ENCODE peak calls at places on chromosome 16, in nine cellular contexts. One of them, this sample, is unnamed.

GRCh38 chr16:13638218-13638617 is 281.7 kb upstream of the ERCC4 start:
- DNase-seq in AG04450: no peak
- DNase-seq in uterus: no peak
- DNase-seq in effector memory CD4-positive, alpha-beta T cell: no peak
- DNase-seq in H9: no peak
- DNase-seq in lower lobe of right lung: no peak
- DNase-seq in BE2C: no peak
- DNase-seq in CD8-positive, alpha-beta T cell: no peak
- DNase-seq in bronchial epithelial cell: no peak
- DNase-seq in this sample: no peak

GRCh38 chr16:83727018-83727417 is 80.8 kb upstream of the HSBP1 start:
- DNase-seq in AG04450: peak; percentile 18
- DNase-seq in uterus: no peak
- DNase-seq in effector memory CD4-positive, alpha-beta T cell: no peak
- DNase-seq in H9: no peak
- DNase-seq in lower lobe of right lung: no peak
- DNase-seq in BE2C: no peak
- DNase-seq in CD8-positive, alpha-beta T cell: no peak
- DNase-seq in bronchial epithelial cell: no peak
- DNase-seq in this sample: no peak

GRCh38 chr16:87474017-87474416 is 18.8 kb downstream of the ZCCHC14 start:
- DNase-seq in AG04450: no peak
- DNase-seq in uterus: no peak
- DNase-seq in effector memory CD4-positive, alpha-beta T cell: no peak
- DNase-seq in H9: no peak
- DNase-seq in lower lobe of right lung: no peak
- DNase-seq in BE2C: no peak
- DNase-seq in CD8-positive, alpha-beta T cell: no peak
- DNase-seq in bronchial epithelial cell: no peak
- DNase-seq in this sample: no peak

GRCh38 chr16:51392651-51393187 is 241.6 kb upstream of the SALL1 start:
- DNase-seq in AG04450: peak; percentile 42
- DNase-seq in uterus: peak; percentile 20
- DNase-seq in effector memory CD4-positive, alpha-beta T cell: no peak
- DNase-seq in H9: peak; percentile 32
- DNase-seq in lower lobe of right lung: no peak
- DNase-seq in BE2C: no peak
- DNase-seq in CD8-positive, alpha-beta T cell: no peak
- DNase-seq in bronchial epithelial cell: peak; percentile 7
- DNase-seq in this sample: no peak

GRCh38 chr16:67804853-67805542 is 1.4 kb downstream of the RANBP10 start:
- DNase-seq in AG04450: no peak
- DNase-seq in uterus: no peak
- DNase-seq in effector memory CD4-positive, alpha-beta T cell: no peak
- DNase-seq in H9: no peak
- DNase-seq in lower lobe of right lung: no peak
- DNase-seq in BE2C: no peak
- DNase-seq in CD8-positive, alpha-beta T cell: no peak
- DNase-seq in bronchial epithelial cell: no peak
- DNase-seq in this sample: no peak

GRCh38 chr16:30457256-30457655 is 11.6 kb upstream of the SEPHS2 start:
- DNase-seq in AG04450: no peak
- DNase-seq in uterus: no peak
- DNase-seq in effector memory CD4-positive, alpha-beta T cell: no peak
- DNase-seq in H9: no peak
- DNase-seq in lower lobe of right lung: no peak
- DNase-seq in BE2C: no peak
- DNase-seq in CD8-positive, alpha-beta T cell: no peak
- DNase-seq in bronchial epithelial cell: no peak
- DNase-seq in this sample: no peak

GRCh38 chr16:4481526-4481925 is 5.3 kb downstream of the HMOX2 start:
- DNase-seq in AG04450: no peak
- DNase-seq in uterus: no peak
- DNase-seq in effector memory CD4-positive, alpha-beta T cell: no peak
- DNase-seq in H9: no peak
- DNase-seq in lower lobe of right lung: no peak
- DNase-seq in BE2C: no peak
- DNase-seq in CD8-positive, alpha-beta T cell: no peak
- DNase-seq in bronchial epithelial cell: no peak
- DNase-seq in this sample: no peak

GRCh38 chr16:81483970-81484595 is 39.5 kb downstream of the CMIP start:
- DNase-seq in AG04450: no peak
- DNase-seq in uterus: no peak
- DNase-seq in effector memory CD4-positive, alpha-beta T cell: no peak
- DNase-seq in H9: no peak
- DNase-seq in lower lobe of right lung: no peak
- DNase-seq in BE2C: no peak
- DNase-seq in CD8-positive, alpha-beta T cell: no peak
- DNase-seq in bronchial epithelial cell: no peak
- DNase-seq in this sample: no peak

GRCh38 chr16:12119562-12119961 is 143.0 kb downstream of the SNX29 start:
- DNase-seq in AG04450: no peak
- DNase-seq in uterus: no peak
- DNase-seq in effector memory CD4-positive, alpha-beta T cell: no peak
- DNase-seq in H9: no peak
- DNase-seq in lower lobe of right lung: no peak
- DNase-seq in BE2C: no peak
- DNase-seq in CD8-positive, alpha-beta T cell: no peak
- DNase-seq in bronchial epithelial cell: peak; percentile 46
- DNase-seq in this sample: no peak

GRCh38 chr16:60261425-60261824 is 1527.3 kb upstream of the GOT2 start:
- DNase-seq in AG04450: no peak
- DNase-seq in uterus: no peak
- DNase-seq in effector memory CD4-positive, alpha-beta T cell: no peak
- DNase-seq in H9: no peak
- DNase-seq in lower lobe of right lung: no peak
- DNase-seq in BE2C: no peak
- DNase-seq in CD8-positive, alpha-beta T cell: no peak
- DNase-seq in bronchial epithelial cell: no peak
- DNase-seq in this sample: no peak

GRCh38 chr16:9567674-9568073 is 476.2 kb downstream of the HAPSTR1 start:
- DNase-seq in AG04450: no peak
- DNase-seq in uterus: no peak
- DNase-seq in effector memory CD4-positive, alpha-beta T cell: no peak
- DNase-seq in H9: no peak
- DNase-seq in lower lobe of right lung: no peak
- DNase-seq in BE2C: no peak
- DNase-seq in CD8-positive, alpha-beta T cell: no peak
- DNase-seq in bronchial epithelial cell: no peak
- DNase-seq in this sample: no peak

GRCh38 chr16:56401482-56401881 is 23.9 kb downstream of the AMFR start:
- DNase-seq in AG04450: no peak
- DNase-seq in uterus: no peak
- DNase-seq in effector memory CD4-positive, alpha-beta T cell: no peak
- DNase-seq in H9: peak; percentile 44
- DNase-seq in lower lobe of right lung: no peak
- DNase-seq in BE2C: peak; percentile 55
- DNase-seq in CD8-positive, alpha-beta T cell: no peak
- DNase-seq in bronchial epithelial cell: no peak
- DNase-seq in this sample: no peak

GRCh38 chr16:67943619-67944503 is at the start of gene LCAT:
- DNase-seq in AG04450: no peak
- DNase-seq in uterus: no peak
- DNase-seq in effector memory CD4-positive, alpha-beta T cell: no peak
- DNase-seq in H9: no peak
- DNase-seq in lower lobe of right lung: no peak
- DNase-seq in BE2C: no peak
- DNase-seq in CD8-positive, alpha-beta T cell: no peak
- DNase-seq in bronchial epithelial cell: no peak
- DNase-seq in this sample: peak; percentile 90

GRCh38 chr16:8644513-8645140 is 23.1 kb downstream of the METTL22 start:
- DNase-seq in AG04450: no peak
- DNase-seq in uterus: no peak
- DNase-seq in effector memory CD4-positive, alpha-beta T cell: no peak
- DNase-seq in H9: no peak
- DNase-seq in lower lobe of right lung: peak; percentile 78
- DNase-seq in BE2C: no peak
- DNase-seq in CD8-positive, alpha-beta T cell: no peak
- DNase-seq in bronchial epithelial cell: no peak
- DNase-seq in this sample: no peak

GRCh38 chr16:82874251-82874650 is 247.5 kb downstream of the CDH13 start:
- DNase-seq in AG04450: no peak
- DNase-seq in uterus: no peak
- DNase-seq in effector memory CD4-positive, alpha-beta T cell: no peak
- DNase-seq in H9: no peak
- DNase-seq in lower lobe of right lung: no peak
- DNase-seq in BE2C: no peak
- DNase-seq in CD8-positive, alpha-beta T cell: no peak
- DNase-seq in bronchial epithelial cell: no peak
- DNase-seq in this sample: no peak

GRCh38 chr16:704552-705380 is 835 bp downstream of the FBXL16 start:
- DNase-seq in AG04450: no peak
- DNase-seq in uterus: no peak
- DNase-seq in effector memory CD4-positive, alpha-beta T cell: no peak
- DNase-seq in H9: no peak
- DNase-seq in lower lobe of right lung: no peak
- DNase-seq in BE2C: no peak
- DNase-seq in CD8-positive, alpha-beta T cell: no peak
- DNase-seq in bronchial epithelial cell: no peak
- DNase-seq in this sample: no peak
- H3K27me3 ChIP-seq in AG04450: peaks cover 68% of the 10 kb centered on the region
- H3K27me3 ChIP-seq in uterus: peaks cover 37% of the 10 kb centered on the region
- H3K27me3 ChIP-seq in effector memory CD4-positive, alpha-beta T cell: peaks cover 62% of the 10 kb centered on the region
- H3K27me3 ChIP-seq in H9: peaks cover 55% of the 10 kb centered on the region
- H3K27me3 ChIP-seq in lower lobe of right lung: peaks cover 91% of the 10 kb centered on the region
- H3K27me3 ChIP-seq in BE2C: no peaks in the 10 kb centered on the region
- H3K27me3 ChIP-seq in CD8-positive, alpha-beta T cell: peaks cover 45% of the 10 kb centered on the region
- H3K27me3 ChIP-seq in bronchial epithelial cell: peaks cover 45% of the 10 kb centered on the region
- H3K27me3 ChIP-seq in this sample: no peaks in the 10 kb centered on the region

GRCh38 chr16:89171216-89172170 is at the start of gene CDH15:
- DNase-seq in AG04450: peak; percentile 64
- DNase-seq in uterus: peak; percentile 50
- DNase-seq in effector memory CD4-positive, alpha-beta T cell: peak; percentile 95
- DNase-seq in H9: peak; percentile 99
- DNase-seq in lower lobe of right lung: peak; percentile 96
- DNase-seq in BE2C: peak; percentile 99
- DNase-seq in CD8-positive, alpha-beta T cell: peak; percentile 91
- DNase-seq in bronchial epithelial cell: peak; percentile 87
- DNase-seq in this sample: peak; percentile 92

GRCh38 chr16:89172171-89172900 is 788 bp downstream of the CDH15 start:
- DNase-seq in AG04450: no peak
- DNase-seq in uterus: no peak
- DNase-seq in effector memory CD4-positive, alpha-beta T cell: no peak
- DNase-seq in H9: no peak
- DNase-seq in lower lobe of right lung: no peak
- DNase-seq in BE2C: no peak
- DNase-seq in CD8-positive, alpha-beta T cell: no peak
- DNase-seq in bronchial epithelial cell: no peak
- DNase-seq in this sample: no peak

GRCh38 chr16:89173629-89173921 is 2.0 kb downstream of the CDH15 start:
- DNase-seq in AG04450: no peak
- DNase-seq in uterus: no peak
- DNase-seq in effector memory CD4-positive, alpha-beta T cell: no peak
- DNase-seq in H9: no peak
- DNase-seq in lower lobe of right lung: no peak
- DNase-seq in BE2C: no peak
- DNase-seq in CD8-positive, alpha-beta T cell: no peak
- DNase-seq in bronchial epithelial cell: no peak
- DNase-seq in this sample: no peak

GRCh38 chr16:89174055-89174827 is 2.7 kb downstream of the CDH15 start:
- DNase-seq in AG04450: no peak
- DNase-seq in uterus: no peak
- DNase-seq in effector memory CD4-positive, alpha-beta T cell: no peak
- DNase-seq in H9: peak; percentile 52
- DNase-seq in lower lobe of right lung: no peak
- DNase-seq in BE2C: no peak
- DNase-seq in CD8-positive, alpha-beta T cell: no peak
- DNase-seq in bronchial epithelial cell: no peak
- DNase-seq in this sample: no peak

GRCh38 chr16:89172901-89173628 is 1.5 kb downstream of the CDH15 start:
- DNase-seq in AG04450: no peak
- DNase-seq in uterus: no peak
- DNase-seq in effector memory CD4-positive, alpha-beta T cell: no peak
- DNase-seq in H9: no peak
- DNase-seq in lower lobe of right lung: no peak
- DNase-seq in BE2C: no peak
- DNase-seq in CD8-positive, alpha-beta T cell: no peak
- DNase-seq in bronchial epithelial cell: no peak
- DNase-seq in this sample: no peak
- H3K27me3 ChIP-seq in AG04450: peaks cover 79% of the 10 kb centered on the region
- H3K27me3 ChIP-seq in uterus: peaks cover 23% of the 10 kb centered on the region
- H3K27me3 ChIP-seq in effector memory CD4-positive, alpha-beta T cell: no peaks in the 10 kb centered on the region
- H3K27me3 ChIP-seq in H9: no peaks in the 10 kb centered on the region
- H3K27me3 ChIP-seq in lower lobe of right lung: peaks cover 47% of the 10 kb centered on the region
- H3K27me3 ChIP-seq in BE2C: peaks cover 31% of the 10 kb centered on the region
- H3K27me3 ChIP-seq in CD8-positive, alpha-beta T cell: no peaks in the 10 kb centered on the region
- H3K27me3 ChIP-seq in bronchial epithelial cell: peaks cover 5% of the 10 kb centered on the region
- H3K27me3 ChIP-seq in this sample: peaks cover 1% of the 10 kb centered on the region

GRCh38 chr16:86405319-86405718 is 105.0 kb upstream of the FOXF1 start:
- DNase-seq in AG04450: no peak
- DNase-seq in uterus: no peak
- DNase-seq in effector memory CD4-positive, alpha-beta T cell: no peak
- DNase-seq in H9: no peak
- DNase-seq in lower lobe of right lung: no peak
- DNase-seq in BE2C: no peak
- DNase-seq in CD8-positive, alpha-beta T cell: no peak
- DNase-seq in bronchial epithelial cell: no peak
- DNase-seq in this sample: no peak
- H3K27me3 ChIP-seq in AG04450: no peaks in the 10 kb centered on the region
- H3K27me3 ChIP-seq in uterus: no peaks in the 10 kb centered on the region
- H3K27me3 ChIP-seq in effector memory CD4-positive, alpha-beta T cell: no peaks in the 10 kb centered on the region
- H3K27me3 ChIP-seq in H9: no peaks in the 10 kb centered on the region
- H3K27me3 ChIP-seq in lower lobe of right lung: no peaks in the 10 kb centered on the region
- H3K27me3 ChIP-seq in BE2C: no peaks in the 10 kb centered on the region
- H3K27me3 ChIP-seq in CD8-positive, alpha-beta T cell: no peaks in the 10 kb centered on the region
- H3K27me3 ChIP-seq in bronchial epithelial cell: no peaks in the 10 kb centered on the region
- H3K27me3 ChIP-seq in this sample: peaks cover 2% of the 10 kb centered on the region

GRCh38 chr16:79270011-79270410 is 330.5 kb downstream of the MAF start:
- DNase-seq in AG04450: no peak
- DNase-seq in uterus: no peak
- DNase-seq in effector memory CD4-positive, alpha-beta T cell: no peak
- DNase-seq in H9: no peak
- DNase-seq in lower lobe of right lung: no peak
- DNase-seq in BE2C: no peak
- DNase-seq in CD8-positive, alpha-beta T cell: no peak
- DNase-seq in bronchial epithelial cell: no peak
- DNase-seq in this sample: no peak

GRCh38 chr16:79269211-79269863 is 331.2 kb downstream of the MAF start:
- DNase-seq in AG04450: no peak
- DNase-seq in uterus: no peak
- DNase-seq in effector memory CD4-positive, alpha-beta T cell: no peak
- DNase-seq in H9: no peak
- DNase-seq in lower lobe of right lung: no peak
- DNase-seq in BE2C: no peak
- DNase-seq in CD8-positive, alpha-beta T cell: no peak
- DNase-seq in bronchial epithelial cell: no peak
- DNase-seq in this sample: no peak

GRCh38 chr16:79271583-79271982 is 329.0 kb downstream of the MAF start:
- DNase-seq in AG04450: no peak
- DNase-seq in uterus: no peak
- DNase-seq in effector memory CD4-positive, alpha-beta T cell: no peak
- DNase-seq in H9: no peak
- DNase-seq in lower lobe of right lung: no peak
- DNase-seq in BE2C: no peak
- DNase-seq in CD8-positive, alpha-beta T cell: no peak
- DNase-seq in bronchial epithelial cell: no peak
- DNase-seq in this sample: no peak

GRCh38 chr16:79274197-79274596 is 326.3 kb downstream of the MAF start:
- DNase-seq in AG04450: no peak
- DNase-seq in uterus: no peak
- DNase-seq in effector memory CD4-positive, alpha-beta T cell: no peak
- DNase-seq in H9: no peak
- DNase-seq in lower lobe of right lung: no peak
- DNase-seq in BE2C: no peak
- DNase-seq in CD8-positive, alpha-beta T cell: no peak
- DNase-seq in bronchial epithelial cell: no peak
- DNase-seq in this sample: no peak

GRCh38 chr16:79272141-79272577 is 328.4 kb downstream of the MAF start:
- DNase-seq in AG04450: no peak
- DNase-seq in uterus: no peak
- DNase-seq in effector memory CD4-positive, alpha-beta T cell: peak; percentile 46
- DNase-seq in H9: no peak
- DNase-seq in lower lobe of right lung: peak; percentile 51
- DNase-seq in BE2C: no peak
- DNase-seq in CD8-positive, alpha-beta T cell: peak; percentile 9
- DNase-seq in bronchial epithelial cell: no peak
- DNase-seq in this sample: no peak
- H3K27me3 ChIP-seq in AG04450: no peaks in the 10 kb centered on the region
- H3K27me3 ChIP-seq in uterus: no peaks in the 10 kb centered on the region
- H3K27me3 ChIP-seq in effector memory CD4-positive, alpha-beta T cell: no peaks in the 10 kb centered on the region
- H3K27me3 ChIP-seq in H9: no peaks in the 10 kb centered on the region
- H3K27me3 ChIP-seq in lower lobe of right lung: no peaks in the 10 kb centered on the region
- H3K27me3 ChIP-seq in BE2C: no peaks in the 10 kb centered on the region
- H3K27me3 ChIP-seq in CD8-positive, alpha-beta T cell: peaks cover 4% of the 10 kb centered on the region
- H3K27me3 ChIP-seq in bronchial epithelial cell: no peaks in the 10 kb centered on the region
- H3K27me3 ChIP-seq in this sample: no peaks in the 10 kb centered on the region

This sample was measured in aorta.